ENCODE peak calls at places on chromosomes 4 and X, in seven cellular contexts. P is GM12865, Z is DND-41, K is dorsolateral prefrontal cortex, E is astrocyte of the cerebellum, R is A549, O is kidney epithelial cell. T is an unnamed sample.

GRCh38 chr4:165970703-165971420 is 97.8 kb downstream of the TLL1 start:
- DNase-seq in Z (no peak), E (no peak), O (no peak), R (no peak), K (no peak), P (no peak), T (no peak)

GRCh38 chrX:5916945-5917344 is 311.7 kb downstream of the NLGN4X start:
- DNase-seq in K (no peak), R (peak), P (peak), Z (no peak), E (no peak), O (no peak), T (peak)

GRCh38 chrX:7347465-7347864 is 199.5 kb upstream of the PUDP start:
- DNase-seq in E (no peak), O (no peak), Z (no peak), K (no peak), R (no peak), P (no peak), T (no peak)

GRCh38 chr4:151389316-151389715 is 19.7 kb upstream of the FHIP1A start:
- DNase-seq in R (no peak), E (no peak), P (no peak), K (no peak), Z (no peak), O (no peak), T (no peak)

GRCh38 chr4:39976945-39977488 is 694 bp downstream of the PDS5A start:
- DNase-seq in E (no peak), P (peak), O (no peak), K (peak), R (peak), Z (peak), T (peak)

GRCh38 chr4:14193601-14194000 is 566.1 kb upstream of the BOD1L1 start:
- DNase-seq in O (no peak), K (no peak), Z (no peak), R (no peak), P (no peak), E (no peak), T (no peak)

GRCh38 chr4:55089922-55090321 is 35.5 kb downstream of the KDR start:
- DNase-seq in K (no peak), O (no peak), E (no peak), P (no peak), Z (no peak), R (no peak), T (no peak)

GRCh38 chr4:74320559-74321118 is 12.4 kb downstream of the EPGN start:
- DNase-seq in O (peak), R (peak), K (no peak), P (peak), Z (peak), E (peak), T (peak)

GRCh38 chrX:267771-268261 is 13.4 kb upstream of the PLCXD1 start:
- DNase-seq in K (no peak), O (no peak), Z (no peak), P (no peak), R (no peak), E (no peak), T (no peak)

GRCh38 chrX:50813843-50814661 is at the start of gene SHROOM4:
- DNase-seq in P (no peak), O (peak), Z (no peak), K (peak), R (no peak), E (no peak), T (no peak)

GRCh38 chr4:112130903-112131302 is 14.4 kb upstream of the FAM241A start:
- DNase-seq in P (no peak), K (no peak), O (no peak), R (no peak), E (no peak), Z (no peak), T (no peak)

GRCh38 chr4:74189331-74190043 is 31.6 kb downstream of the MTHFD2L start:
- DNase-seq in E (peak), O (peak), K (no peak), P (peak), R (peak), Z (no peak), T (no peak)

GRCh38 chr4:85966308-85966882 is 393.5 kb downstream of the MAPK10 start:
- DNase-seq in O (no peak), K (no peak), E (no peak), R (no peak), P (no peak), Z (no peak), T (no peak)

GRCh38 chr4:151564321-151564720 is 155.3 kb downstream of the FHIP1A start:
- DNase-seq in Z (no peak), K (no peak), R (no peak), P (no peak), O (no peak), E (no peak), T (no peak)

GRCh38 chr4:180521181-180521580 is 1722.0 kb upstream of the TENM3 start:
- DNase-seq in O (no peak), K (no peak), R (no peak), P (no peak), Z (no peak), E (no peak), T (no peak)

GRCh38 chrX:70592091-70592490 is 147.5 kb downstream of the DLG3 start:
- DNase-seq in R (peak), Z (no peak), E (no peak), O (peak), P (no peak), K (no peak), T (peak)

GRCh38 chr4:185357220-185357619 is 38.5 kb downstream of the LRP2BP start:
- DNase-seq in Z (no peak), O (no peak), R (no peak), P (no peak), E (no peak), K (no peak), T (peak)

GRCh38 chr4:179880756-179881155 is 2362.4 kb upstream of the TENM3 start:
- DNase-seq in K (no peak), R (no peak), E (no peak), O (no peak), Z (no peak), P (no peak), T (no peak)

GRCh38 chr4:2337896-2338295 is 76.0 kb upstream of the MXD4 start:
- DNase-seq in R (no peak), P (no peak), E (no peak), K (no peak), Z (no peak), O (no peak), T (no peak)

GRCh38 chr4:52142816-52143215 is 91.7 kb downstream of the SPATA18 start:
- DNase-seq in O (no peak), P (no peak), Z (no peak), R (no peak), K (no peak), E (no peak), T (no peak)

GRCh38 chr4:154807042-154807630 is 26.1 kb downstream of the RBM46 start:
- DNase-seq in K (no peak), O (no peak), R (peak), P (peak), E (peak), Z (no peak), T (no peak)
- TF ChIP-seq CTCF in K (peak), O (peak), R (peak), P (peak), E (peak), Z (peak), T (peak)

GRCh38 chr4:6425336-6425735 is 47.1 kb downstream of the PPP2R2C start:
- DNase-seq in K (peak), Z (no peak), P (peak), O (no peak), R (no peak), E (no peak), T (no peak)
- TF ChIP-seq CTCF in K (no peak), Z (no peak), P (no peak), O (no peak), R (no peak), E (no peak), T (no peak)

DNA sequence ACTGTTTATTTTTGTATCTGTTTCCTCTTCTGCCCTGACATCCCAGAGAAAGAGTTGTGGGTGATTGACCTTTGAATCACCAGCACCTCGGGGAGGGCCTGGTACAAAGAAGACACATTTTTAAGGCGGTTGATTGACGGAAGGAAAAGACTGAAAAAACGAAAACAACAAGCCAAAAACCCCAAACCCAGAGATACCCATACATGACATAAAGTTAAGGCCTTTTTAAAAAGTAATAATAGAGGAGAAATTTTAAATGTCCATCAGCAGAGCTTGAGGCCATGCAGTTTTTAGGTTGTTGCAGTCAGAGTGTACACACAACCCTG is 110.0 kb downstream of the GNL3L start:
- DNase-seq in P (no peak), R (no peak), O (no peak), Z (no peak), K (no peak), E (no peak), T (no peak)
- TF ChIP-seq CTCF in P (no peak), R (no peak), O (no peak), Z (no peak), K (no peak), E (no peak), T (no peak)

DNA sequence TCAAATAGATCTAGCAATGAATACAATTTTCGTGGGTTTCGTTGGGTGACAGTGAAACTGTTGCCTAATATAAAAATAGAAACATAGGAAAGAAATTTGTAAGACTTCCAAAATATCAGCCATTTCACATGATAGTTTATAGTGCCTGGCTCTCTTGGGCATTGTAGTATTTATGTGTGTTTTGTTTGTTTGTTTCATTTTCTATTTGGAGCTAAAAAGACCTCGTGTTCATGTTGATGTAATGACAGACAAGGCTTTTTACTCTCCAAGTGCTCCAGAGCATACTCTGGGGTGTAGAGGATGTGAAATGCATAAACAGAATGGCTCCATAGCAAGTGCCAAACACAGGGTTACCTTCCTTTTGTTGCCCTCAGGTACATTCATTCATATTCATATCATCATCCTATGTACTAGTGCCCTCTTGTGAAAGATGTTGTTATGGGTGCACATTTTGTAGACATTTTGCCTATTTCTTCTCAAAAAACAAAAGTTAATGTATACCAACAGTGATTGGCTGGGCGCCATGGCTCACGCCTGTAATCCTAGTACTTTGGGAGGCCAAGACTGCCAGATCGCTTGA is 100.7 kb upstream of the AMOT start:
- DNase-seq in E (no peak), R (peak), K (no peak), P (peak), O (no peak), Z (no peak), T (no peak)
- TF ChIP-seq CTCF in E (no peak), R (no peak), K (peak), P (peak), O (no peak), Z (no peak), T (no peak)